ENCODE peak calls at places on chromosomes 1 and 21, in nine cellular contexts. E, R, B, M, N, Z, X, F and J are unnamed samples.

GRCh38 chr1:15933684-15934083 is 42.2 kb downstream of the ZBTB17 start:
- DNase-seq in E (no peak), R (no peak), B (no peak), M (no peak), N (no peak), Z (no peak), X (no peak), F (no peak), J (no peak)

GRCh38 chr21:40173833-40174232 is 306.6 kb downstream of the PCP4 start:
- DNase-seq in E (no peak), R (no peak), B (no peak), M (no peak), N (no peak), Z (no peak), X (no peak), F (no peak), J (no peak)

GRCh38 chr1:241888232-241888631 is 40.2 kb downstream of the EXO1 start:
- DNase-seq in E (no peak), R (no peak), B (peak), M (no peak), N (peak), Z (no peak), X (no peak), F (no peak), J (no peak)

GRCh38 chr1:30271401-30272287 is 451.7 kb downstream of the MATN1 start:
- DNase-seq in E (no peak), R (no peak), B (no peak), M (no peak), N (no peak), Z (no peak), X (no peak), F (no peak), J (no peak)

GRCh38 chr1:16394178-16394521 is 27.1 kb downstream of the SZRD1 start:
- DNase-seq in E (no peak), R (no peak), B (no peak), M (no peak), N (no peak), Z (no peak), X (no peak), F (no peak), J (no peak)

GRCh38 chr1:61318319-61319125 is 236.2 kb downstream of the NFIA start:
- DNase-seq in E (peak), R (peak), B (peak), M (peak), N (peak), Z (peak), X (no peak), F (peak), J (no peak)

GRCh38 chr1:41666991-41667631 is 182.6 kb upstream of the EDN2 start:
- DNase-seq in E (no peak), R (no peak), B (no peak), M (peak), N (no peak), Z (no peak), X (peak), F (peak), J (peak)

GRCh38 chr21:26451014-26451740 is 121.9 kb downstream of the CYYR1 start:
- DNase-seq in E (no peak), R (no peak), B (no peak), M (no peak), N (no peak), Z (no peak), X (no peak), F (no peak), J (no peak)

GRCh38 chr1:48038273-48038767 is 41.1 kb upstream of the TRABD2B start:
- DNase-seq in E (no peak), R (no peak), B (no peak), M (no peak), N (no peak), Z (no peak), X (no peak), F (no peak), J (no peak)

GRCh38 chr21:33132054-33132453 is 62.1 kb downstream of the OLIG1 start:
- DNase-seq in E (no peak), R (no peak), B (no peak), M (no peak), N (no peak), Z (no peak), X (no peak), F (no peak), J (no peak)

GRCh38 chr1:3740038-3740437 is 12.2 kb upstream of the CCDC27 start:
- DNase-seq in E (no peak), R (no peak), B (no peak), M (no peak), N (no peak), Z (no peak), X (no peak), F (no peak), J (no peak)

GRCh38 chr1:41936107-41936506 is 17.4 kb upstream of the HIVEP3 start:
- DNase-seq in E (no peak), R (no peak), B (peak), M (peak), N (peak), Z (no peak), X (no peak), F (peak), J (no peak)

GRCh38 chr1:119947468-119947867 is 51.2 kb upstream of the ADAM30 start:
- DNase-seq in E (no peak), R (peak), B (peak), M (no peak), N (peak), Z (no peak), X (no peak), F (no peak), J (no peak)

GRCh38 chr1:3464649-3465025 is 10.2 kb downstream of the ARHGEF16 start:
- DNase-seq in E (no peak), R (no peak), B (no peak), M (no peak), N (no peak), Z (no peak), X (no peak), F (no peak), J (no peak)

GRCh38 chr1:154760469-154760933 is 109.6 kb downstream of the KCNN3 start:
- DNase-seq in E (no peak), R (no peak), B (no peak), M (peak), N (no peak), Z (peak), X (peak), F (peak), J (no peak)

GRCh38 chr1:209839875-209840491 is 12.2 kb downstream of the UTP25 start:
- DNase-seq in E (peak), R (peak), B (peak), M (no peak), N (peak), Z (no peak), X (no peak), F (no peak), J (no peak)

GRCh38 chr1:110151175-110151715 is 951 bp downstream of the SLC6A17 start:
- DNase-seq in E (no peak), R (no peak), B (no peak), M (no peak), N (no peak), Z (no peak), X (no peak), F (no peak), J (no peak)

GRCh38 chr1:196355206-196355786 is 252.9 kb downstream of the KCNT2 start:
- DNase-seq in E (no peak), R (peak), B (peak), M (no peak), N (peak), Z (no peak), X (no peak), F (no peak), J (no peak)

GRCh38 chr1:200337831-200338230 is 72.0 kb downstream of the ZNF281 start:
- DNase-seq in E (no peak), R (no peak), B (no peak), M (no peak), N (no peak), Z (no peak), X (no peak), F (no peak), J (no peak)

GRCh38 chr1:151309851-151310323 is 17.3 kb downstream of the PI4KB start:
- DNase-seq in E (peak), R (no peak), B (peak), M (no peak), N (peak), Z (no peak), X (no peak), F (no peak), J (no peak)

GRCh38 chr1:20234761-20235540 is 48.6 kb upstream of the PLA2G2C start:
- DNase-seq in E (no peak), R (no peak), B (no peak), M (no peak), N (no peak), Z (no peak), X (no peak), F (no peak), J (no peak)

GRCh38 chr1:96968582-96969378 is 247.2 kb downstream of the PTBP2 start:
- DNase-seq in E (no peak), R (no peak), B (peak), M (no peak), N (no peak), Z (no peak), X (no peak), F (no peak), J (no peak)

GRCh38 chr1:207898836-207899235 is 12.1 kb downstream of the CD34 start:
- DNase-seq in E (no peak), R (no peak), B (no peak), M (no peak), N (no peak), Z (no peak), X (no peak), F (no peak), J (no peak)

GRCh38 chr1:26360051-26360806 is 6.3 kb upstream of the CRYBG2 start:
- DNase-seq in E (no peak), R (no peak), B (no peak), M (peak), N (no peak), Z (no peak), X (peak), F (peak), J (no peak)

GRCh38 chr1:167718926-167719691 is 2.7 kb upstream of the MPZL1 start:
- DNase-seq in E (no peak), R (no peak), B (no peak), M (no peak), N (no peak), Z (no peak), X (no peak), F (no peak), J (no peak)

GRCh38 chr1:151720190-151720953 is 950 bp upstream of the RIIAD1 start:
- DNase-seq in E (peak), R (no peak), B (peak), M (no peak), N (no peak), Z (no peak), X (no peak), F (no peak), J (no peak)

GRCh38 chr1:46533179-46533864 is 18.1 kb downstream of the KNCN start:
- DNase-seq in E (no peak), R (no peak), B (peak), M (peak), N (peak), Z (peak), X (peak), F (peak), J (no peak)

GRCh38 chr1:171158089-171158488 is 27.0 kb upstream of the FMO2 start:
- DNase-seq in E (no peak), R (no peak), B (no peak), M (no peak), N (no peak), Z (no peak), X (no peak), F (no peak), J (no peak)

GRCh38 chr1:9196129-9197040 is 38.2 kb upstream of the H6PD start:
- DNase-seq in E (peak), R (no peak), B (peak), M (peak), N (peak), Z (peak), X (peak), F (peak), J (no peak)

GRCh38 chr1:11934295-11935039 is at the start of gene PLOD1:
- DNase-seq in E (peak), R (peak), B (peak), M (peak), N (peak), Z (peak), X (peak), F (peak), J (peak)